ENCODE peak calls at places on chromosome 17, in seven cellular contexts. S, Q, C, F, O, J and W are unnamed samples.

GRCh38 chr17:41863074-41863843 is 2.0 kb downstream of the KLHL11 start:
- DNase-seq in S (no peak), C (no peak), O (no peak), Q (no peak), J (no peak), F (no peak), W (no peak)

GRCh38 chr17:4498461-4499397 is at the start of gene SPNS2:
- DNase-seq in F (peak), Q (peak), C (no peak), O (peak), J (peak), S (peak), W (peak)

GRCh38 chr17:32927201-32927723 is 691 bp upstream of the TMEM98 start:
- DNase-seq in F (no peak), O (peak), Q (peak), S (no peak), C (no peak), J (no peak), W (no peak)

GRCh38 chr17:33218657-33219298 is 74.3 kb downstream of the ASIC2 start:
- DNase-seq in F (no peak), S (no peak), O (peak), J (no peak), Q (peak), C (no peak), W (no peak)

GRCh38 chr17:76888661-76889060 is 20.5 kb downstream of the MGAT5B start:
- DNase-seq in O (no peak), J (no peak), C (no peak), F (no peak), Q (no peak), S (peak), W (peak)

GRCh38 chr17:11332706-11333105 is 91.7 kb downstream of the SHISA6 start:
- DNase-seq in J (no peak), O (no peak), S (no peak), Q (no peak), C (no peak), F (no peak), W (no peak)

GRCh38 chr17:30323262-30323894 is 10.5 kb downstream of the TMIGD1 start:
- DNase-seq in Q (no peak), J (no peak), F (no peak), O (no peak), S (no peak), C (no peak), W (no peak)

GRCh38 chr17:70137451-70138230 is 31.7 kb upstream of the KCNJ2 start:
- DNase-seq in J (peak), F (no peak), Q (peak), O (peak), C (no peak), S (no peak), W (peak)

GRCh38 chr17:2054262-2054739 is 602 bp upstream of the HIC1 start:
- DNase-seq in J (peak), S (peak), O (peak), C (no peak), F (no peak), Q (peak), W (peak)

GRCh38 chr17:61394630-61395408 is 4.8 kb upstream of the TBX2 start:
- DNase-seq in F (no peak), S (no peak), J (no peak), C (no peak), Q (peak), O (no peak), W (no peak)

GRCh38 chr17:21001813-21002221 is 41.0 kb downstream of the USP22 start:
- DNase-seq in J (no peak), C (no peak), Q (no peak), F (no peak), O (peak), S (no peak), W (no peak)

GRCh38 chr17:76427457-76428231 is 25.3 kb downstream of the UBE2O start:
- DNase-seq in O (peak), S (no peak), F (no peak), J (peak), Q (peak), C (no peak), W (no peak)

GRCh38 chr17:76383645-76384221 is 676 bp upstream of the SPHK1 start:
- DNase-seq in F (peak), S (peak), C (no peak), J (peak), Q (peak), O (peak), W (peak)

GRCh38 chr17:58328195-58329034 is at the start of gene TSPOAP1:
- DNase-seq in O (no peak), F (no peak), Q (no peak), C (no peak), J (no peak), S (peak), W (peak)

GRCh38 chr17:14143678-14144077 is 74.4 kb downstream of the COX10 start:
- DNase-seq in C (no peak), O (no peak), S (no peak), J (no peak), F (no peak), Q (peak), W (no peak)

GRCh38 chr17:77222356-77222755 is 81.6 kb downstream of the SEC14L1 start:
- DNase-seq in C (no peak), O (peak), Q (no peak), F (no peak), S (no peak), J (no peak), W (no peak)

GRCh38 chr17:73311781-73312641 is at the start of gene CDC42EP4:
- DNase-seq in J (peak), F (peak), Q (peak), O (peak), C (no peak), S (peak), W (peak)

GRCh38 chr17:41404024-41404651 is 6.7 kb upstream of the KRT31 start:
- DNase-seq in Q (peak), S (no peak), C (no peak), J (peak), F (no peak), O (peak), W (peak)

GRCh38 chr17:14301279-14301760 is 439 bp downstream of the HS3ST3B1 start:
- DNase-seq in S (no peak), Q (no peak), O (no peak), F (no peak), J (peak), C (no peak), W (no peak)

GRCh38 chr17:83135692-83136091 is 56.3 kb downstream of the METRNL start:
- DNase-seq in C (no peak), S (peak), O (no peak), J (no peak), F (no peak), Q (no peak), W (no peak)

GRCh38 chr17:65441053-65441635 is 120.3 kb downstream of the AXIN2 start:
- DNase-seq in C (no peak), S (no peak), Q (no peak), O (no peak), J (no peak), F (no peak), W (no peak)

GRCh38 chr17:82049521-82049971 is 2.1 kb downstream of the RFNG start:
- DNase-seq in F (no peak), C (no peak), Q (no peak), O (no peak), S (no peak), J (no peak), W (no peak)

GRCh38 chr17:33674685-33675084 is 381.6 kb upstream of the ASIC2 start:
- DNase-seq in O (peak), F (peak), J (peak), C (peak), S (peak), Q (peak), W (peak)

GRCh38 chr17:66025551-66025950 is 166.4 kb downstream of the CEP112 start:
- DNase-seq in C (no peak), J (no peak), F (no peak), S (no peak), Q (peak), O (no peak), W (no peak)

GRCh38 chr17:4565209-4566141 is 5.1 kb upstream of the GGT6 start:
- DNase-seq in O (peak), J (peak), F (peak), Q (peak), C (no peak), S (peak), W (peak)

GRCh38 chr17:66711936-66712335 is 123.0 kb upstream of the CACNG5 start:
- DNase-seq in Q (no peak), C (peak), F (no peak), O (no peak), S (peak), J (no peak), W (peak)

GRCh38 chr17:50195196-50195865 is 6.1 kb downstream of the COL1A1 start:
- DNase-seq in O (peak), F (no peak), S (no peak), Q (peak), J (no peak), C (no peak), W (no peak)

GRCh38 chr17:67628580-67629013 is 89.1 kb upstream of the NOL11 start:
- DNase-seq in C (peak), J (no peak), Q (no peak), F (no peak), O (peak), S (peak), W (peak)

DNA sequence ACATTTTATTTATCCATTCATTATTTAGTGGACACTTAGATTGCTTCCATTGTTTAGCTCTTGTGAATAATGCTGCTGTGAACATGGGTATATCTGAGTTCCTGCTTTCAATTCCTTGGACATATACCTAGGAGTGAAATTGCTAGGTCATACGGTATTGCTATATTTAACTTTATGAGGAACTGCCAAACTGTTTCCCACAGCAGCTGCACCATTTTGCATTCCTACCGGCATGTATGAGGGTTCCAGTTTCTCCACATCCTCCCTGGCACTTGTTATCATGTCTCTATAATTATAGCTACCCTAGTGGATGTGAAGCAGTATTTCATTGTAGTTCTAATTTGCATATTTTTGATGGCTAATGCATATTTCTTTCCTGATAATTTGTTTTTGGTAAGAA is 23.7 kb upstream of the DRG2 start:
- DNase-seq in C (no peak), S (no peak), O (no peak), F (no peak), Q (no peak), J (no peak), W (no peak)
- H3K4ac ChIP-seq in C (no peak), S (no peak), O (no peak), F (no peak), Q (no peak), J (no peak), W (no peak)

DNA sequence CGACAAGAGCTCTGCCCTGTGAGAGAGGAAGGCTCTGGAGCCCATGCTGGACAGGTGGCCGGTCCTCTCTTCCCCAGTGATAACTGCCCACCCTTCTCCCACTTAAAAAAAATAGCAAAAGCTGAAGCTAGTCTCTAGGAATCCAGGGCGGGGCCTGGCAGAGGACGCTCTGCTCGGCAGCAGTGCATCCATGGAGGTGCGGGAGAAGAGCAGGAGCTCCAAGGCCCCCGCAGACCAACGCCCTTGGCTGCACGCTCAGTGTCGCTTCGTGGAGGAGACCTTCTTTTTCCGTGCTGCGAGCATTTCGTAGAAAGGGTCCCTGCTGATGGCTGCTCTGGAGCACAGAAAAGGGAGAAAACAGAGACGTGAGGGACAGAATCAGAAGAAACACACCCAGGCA is 98.6 kb upstream of the DNAH17 start:
- DNase-seq in F (no peak), O (no peak), Q (no peak), S (no peak), J (no peak), C (no peak), W (no peak)
- H3K27ac ChIP-seq in F (no peak), O (no peak), Q (no peak), S (no peak), J (no peak), C (no peak), W (no peak)

DNA sequence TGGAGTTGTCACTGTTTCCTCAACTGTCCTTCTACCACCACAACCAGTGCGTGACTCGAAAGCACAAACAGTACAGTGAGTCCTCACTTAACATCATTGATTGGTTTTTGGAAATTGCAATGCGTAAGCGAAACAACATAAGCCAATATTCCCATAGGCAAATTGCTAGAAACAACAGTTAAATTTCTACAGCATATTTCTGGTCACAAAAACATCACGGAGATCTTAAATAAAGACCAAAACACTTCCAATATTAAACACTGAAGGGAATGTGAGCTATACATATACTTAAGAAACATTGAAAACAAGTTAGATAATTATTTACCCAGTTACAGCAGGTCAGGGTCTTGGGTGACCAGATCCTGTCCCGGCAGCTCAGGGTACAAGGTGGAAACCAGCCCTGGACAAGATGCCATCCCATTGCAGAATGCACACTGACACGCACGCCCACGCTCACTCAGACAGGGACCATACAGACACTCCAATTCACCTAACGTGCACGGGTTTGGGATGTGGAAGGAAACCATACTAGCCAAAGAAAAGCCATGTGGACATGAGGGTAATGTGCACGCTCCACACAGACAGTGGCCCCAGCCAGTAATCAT is 4.7 kb downstream of the SLC13A5 start:
- DNase-seq in C (no peak), S (no peak), Q (no peak), O (no peak), F (no peak), J (no peak), W (no peak)
- H3K23ac ChIP-seq in C (no peak), S (no peak), Q (no peak), O (no peak), F (no peak), J (no peak), W (no peak)

GRCh38 chr17:40369923-40370322 is 5.4 kb upstream of the GJD3 start:
- DNase-seq in C (no peak), O (no peak), Q (no peak), J (no peak), F (no peak), S (no peak), W (no peak)
- H3K4ac ChIP-seq in C (no peak), O (no peak), Q (no peak), J (no peak), F (no peak), S (no peak), W (no peak)

GRCh38 chr17:56897646-56898424 is 16.0 kb downstream of the TRIM25 start:
- DNase-seq in Q (no peak), O (no peak), F (no peak), C (no peak), S (no peak), J (no peak), W (no peak)

GRCh38 chr17:56899403-56899802 is 14.4 kb downstream of the TRIM25 start:
- DNase-seq in O (no peak), Q (no peak), J (no peak), S (no peak), C (no peak), F (no peak), W (no peak)

GRCh38 chr17:56898874-56899273 is 15.0 kb downstream of the TRIM25 start:
- DNase-seq in O (no peak), Q (no peak), F (no peak), S (no peak), C (no peak), J (no peak), W (no peak)

GRCh38 chr17:56903560-56903959 is 10.3 kb downstream of the TRIM25 start:
- DNase-seq in J (no peak), O (no peak), S (no peak), C (no peak), F (no peak), Q (no peak), W (no peak)

GRCh38 chr17:56902350-56902749 is 11.5 kb downstream of the TRIM25 start:
- DNase-seq in J (no peak), F (no peak), C (no peak), Q (peak), O (no peak), S (no peak), W (peak)
- H3K27ac ChIP-seq in J (no peak), F (no peak), C (no peak), Q (no peak), O (no peak), S (no peak), W (no peak)

GRCh38 chr17:74670329-74670728 is 42.4 kb downstream of the CD300LF start:
- DNase-seq in J (no peak), S (no peak), O (no peak), Q (no peak), C (no peak), F (no peak), W (no peak)

GRCh38 chr17:74671031-74671771 is 41.5 kb downstream of the CD300LF start:
- DNase-seq in S (peak), Q (peak), C (peak), F (peak), O (peak), J (peak), W (peak)
- H3K23ac ChIP-seq in S (no peak), Q (no peak), C (no peak), F (no peak), O (no peak), J (no peak), W (no peak)

GRCh38 chr17:8487130-8487645 is 51.5 kb downstream of the NDEL1 start:
- DNase-seq in C (no peak), F (no peak), Q (no peak), S (peak), O (no peak), J (no peak), W (no peak)
- H3K4ac ChIP-seq in C (no peak), F (no peak), Q (no peak), S (no peak), O (no peak), J (no peak), W (no peak)

DNA sequence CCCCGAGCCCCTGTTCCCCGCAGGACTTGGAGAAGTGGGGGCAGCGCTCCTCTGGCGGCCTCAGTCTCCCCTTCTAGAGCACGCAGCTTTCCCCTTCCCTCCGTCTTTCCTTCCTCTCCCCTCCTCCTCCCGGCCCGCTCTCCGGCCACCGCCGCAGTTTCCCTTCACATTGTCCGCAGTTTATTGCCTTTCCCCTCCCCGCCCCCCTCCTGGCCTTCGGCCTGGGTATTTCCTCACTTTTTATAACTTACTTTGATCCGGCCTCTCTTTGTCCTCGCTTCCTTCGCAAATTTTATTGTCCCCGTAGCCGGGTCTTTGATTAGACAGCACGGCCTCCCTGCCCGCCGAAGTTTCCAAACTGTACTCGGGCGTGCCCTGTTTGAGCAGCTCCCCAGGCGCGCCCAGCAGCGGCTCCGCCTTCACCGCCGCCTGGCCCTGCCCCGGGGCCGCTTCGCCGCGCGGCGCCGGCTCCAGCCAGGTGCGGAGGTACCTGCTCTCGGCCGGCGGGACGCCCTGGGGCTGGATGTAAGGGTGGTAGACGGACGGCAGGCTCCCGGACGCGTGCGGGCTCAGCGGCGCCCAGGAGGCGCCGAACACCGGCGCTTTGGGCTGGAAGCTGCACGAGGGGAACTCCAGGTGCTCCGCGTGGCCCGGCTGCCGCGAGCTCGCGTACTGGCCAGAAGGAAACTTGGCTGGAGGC is 506 bp downstream of the HOXB9 start:
- DNase-seq in Q (no peak), C (no peak), J (peak), O (peak), S (peak), F (no peak), W (peak)
- H3K27ac ChIP-seq in Q (no peak), C (no peak), J (no peak), O (no peak), S (no peak), F (no peak), W (no peak)

GRCh38 chr17:68955181-68955841 is at the start of gene ABCA8:
- DNase-seq in Q (peak), F (no peak), O (peak), J (no peak), C (no peak), S (no peak), W (no peak)

GRCh38 chr17:68957944-68958343 is 2.8 kb upstream of the ABCA8 start:
- DNase-seq in C (no peak), O (no peak), J (no peak), S (no peak), Q (no peak), F (no peak), W (no peak)

GRCh38 chr17:68950725-68951124 is 4.5 kb downstream of the ABCA8 start:
- DNase-seq in C (no peak), O (no peak), S (no peak), F (no peak), J (no peak), Q (no peak), W (peak)

GRCh38 chr17:68953340-68953997 is 1.7 kb downstream of the ABCA8 start:
- DNase-seq in Q (no peak), S (no peak), J (no peak), C (no peak), F (no peak), O (no peak), W (no peak)

GRCh38 chr17:68954146-68954971 is 833 bp downstream of the ABCA8 start:
- DNase-seq in O (peak), F (no peak), C (no peak), J (peak), Q (peak), S (no peak), W (no peak)
- H3K23ac ChIP-seq in O (no peak), F (no peak), C (no peak), J (no peak), Q (no peak), S (no peak), W (no peak)

GRCh38 chr17:78235885-78236284 is 4.5 kb downstream of the TMEM235 start:
- DNase-seq in J (no peak), C (no peak), Q (no peak), O (no peak), S (no peak), F (no peak), W (no peak)

GRCh38 chr17:78238823-78239488 is 7.5 kb downstream of the TMEM235 start:
- DNase-seq in Q (no peak), F (no peak), S (peak), C (no peak), O (no peak), J (no peak), W (no peak)

GRCh38 chr17:78237403-78238012 is 6.1 kb downstream of the TMEM235 start:
- DNase-seq in O (no peak), J (no peak), S (no peak), F (no peak), C (no peak), Q (no peak), W (no peak)

GRCh38 chr17:78234261-78234865 is 2.9 kb downstream of the TMEM235 start:
- DNase-seq in J (no peak), O (no peak), S (peak), C (no peak), F (no peak), Q (no peak), W (no peak)

GRCh38 chr17:78236362-78237127 is 5.1 kb downstream of the TMEM235 start:
- DNase-seq in J (no peak), C (no peak), F (no peak), Q (no peak), O (no peak), S (no peak), W (no peak)
- H3K4ac ChIP-seq in J (no peak), C (no peak), F (no peak), Q (no peak), O (no peak), S (no peak), W (no peak)